ENCODE peak calls at places on chromosomes 7 and 10, in eight cellular contexts. D is ovary, A is fibroblast of pulmonary artery, W is lower lobe of right lung, F is IMR-90, J is stomach, G is AG09309, U is colonic mucosa. H is an unnamed sample.

GRCh38 chr10:52314822-52315552 is 906 bp downstream of the DKK1 start:
- DNase-seq in D (no peak), A (peak; percentile 42), W (no peak), F (peak; percentile 41), J (no peak), G (no peak), U (no peak), H (peak; percentile 54)

GRCh38 chr7:32381024-32381601 is 109.1 kb downstream of the LSM5 start:
- DNase-seq in D (no peak), A (no peak), W (no peak), F (no peak), J (no peak), G (no peak), U (no peak), H (no peak)

GRCh38 chr10:71921319-71922027 is 42.7 kb upstream of the CHST3 start:
- DNase-seq in D (peak; percentile 75), A (peak; percentile 67), W (no peak), F (no peak), J (no peak), G (no peak), U (peak; percentile 61), H (peak; percentile 16)

GRCh38 chr7:23956769-23957556 is 246.9 kb downstream of the STK31 start:
- DNase-seq in D (no peak), A (no peak), W (no peak), F (peak; percentile 6), J (peak; percentile 35), G (no peak), U (no peak), H (no peak)

GRCh38 chr10:127207081-127207480 is 10.7 kb upstream of the INSYN2A start:
- DNase-seq in D (no peak), A (peak; percentile 48), W (no peak), F (no peak), J (no peak), G (no peak), U (no peak), H (peak; percentile 24)

GRCh38 chr7:583410-584121 is 63.9 kb upstream of the PDGFA start:
- DNase-seq in D (no peak), A (no peak), W (no peak), F (no peak), J (no peak), G (no peak), U (no peak), H (no peak)

GRCh38 chr10:127039435-127039834 is 134.2 kb downstream of the DOCK1 start:
- DNase-seq in D (no peak), A (no peak), W (no peak), F (no peak), J (no peak), G (no peak), U (peak; percentile 4), H (no peak)

GRCh38 chr7:80781561-80781979 is 137.3 kb downstream of the SEMA3C start:
- DNase-seq in D (peak; percentile 45), A (peak; percentile 95), W (no peak), F (peak; percentile 71), J (peak; percentile 46), G (peak; percentile 85), U (no peak), H (peak; percentile 94)

GRCh38 chr7:2654059-2654458 is 22.3 kb downstream of the TTYH3 start:
- DNase-seq in D (no peak), A (no peak), W (no peak), F (no peak), J (no peak), G (no peak), U (no peak), H (no peak)

GRCh38 chr10:97685395-97685958 is 1.6 kb downstream of the AVPI1 start:
- DNase-seq in D (no peak), A (peak; percentile 36), W (no peak), F (peak; percentile 58), J (peak; percentile 55), G (no peak), U (peak; percentile 59), H (no peak)

GRCh38 chr10:13740416-13740815 is 153.7 kb downstream of the PRPF18 start:
- DNase-seq in D (no peak), A (no peak), W (no peak), F (no peak), J (no peak), G (no peak), U (no peak), H (no peak)

GRCh38 chr10:117370205-117370604 is 5.0 kb downstream of the PDZD8 start:
- DNase-seq in D (no peak), A (peak; percentile 39), W (no peak), F (peak; percentile 66), J (no peak), G (no peak), U (no peak), H (peak; percentile 37)

GRCh38 chr10:126670056-126670743 is at the start of gene C10orf90:
- DNase-seq in D (no peak), A (no peak), W (no peak), F (no peak), J (no peak), G (no peak), U (no peak), H (no peak)

GRCh38 chr7:12706900-12707536 is 19.6 kb downstream of the ARL4A start:
- DNase-seq in D (no peak), A (peak; percentile 43), W (no peak), F (peak; percentile 84), J (no peak), G (no peak), U (no peak), H (peak; percentile 71)

DNA sequence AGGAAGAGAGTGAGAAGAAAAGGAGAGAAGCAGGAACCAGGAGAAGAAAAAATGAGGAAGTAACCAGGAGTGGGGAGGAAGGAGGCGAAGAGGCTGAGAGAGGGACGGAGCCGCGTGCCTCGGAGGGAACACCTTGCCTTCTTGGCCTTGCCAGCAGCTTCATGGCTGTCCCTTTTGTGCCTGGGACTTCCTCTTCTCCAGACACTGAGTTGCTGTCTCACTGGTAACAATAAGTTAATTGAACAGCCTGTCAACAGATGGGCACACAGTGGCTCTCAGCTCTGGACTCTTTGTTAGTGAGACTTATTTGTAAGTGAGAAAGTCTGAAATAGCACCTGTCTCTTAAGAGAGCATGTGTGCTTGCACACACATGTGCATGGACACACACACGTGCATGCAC is 83.2 kb downstream of the GATA3 start:
- DNase-seq in D (no peak), A (no peak), W (peak; percentile 55), F (no peak), J (no peak), G (no peak), U (no peak), H (no peak)
- H3K4me3 ChIP-seq in D (no peak overlapping the region), A (no peak overlapping the region), W (peak overlapping the region; percentile 8), F (no peak overlapping the region), J (no peak overlapping the region), G (no peak overlapping the region), U (no peak overlapping the region), H (no peak overlapping the region)

GRCh38 chr7:55133630-55134392 is 115.0 kb downstream of the EGFR start:
- DNase-seq in D (no peak), A (peak; percentile 97), W (no peak), F (peak; percentile 99), J (peak; percentile 51), G (peak; percentile 94), U (no peak), H (peak; percentile 97)
- TF ChIP-seq CTCF in D (no peak), A (no peak), W (no peak), F (peak; percentile 27), J (no peak), G (peak; percentile 18), U (no peak), H (peak; percentile 14)

DNA sequence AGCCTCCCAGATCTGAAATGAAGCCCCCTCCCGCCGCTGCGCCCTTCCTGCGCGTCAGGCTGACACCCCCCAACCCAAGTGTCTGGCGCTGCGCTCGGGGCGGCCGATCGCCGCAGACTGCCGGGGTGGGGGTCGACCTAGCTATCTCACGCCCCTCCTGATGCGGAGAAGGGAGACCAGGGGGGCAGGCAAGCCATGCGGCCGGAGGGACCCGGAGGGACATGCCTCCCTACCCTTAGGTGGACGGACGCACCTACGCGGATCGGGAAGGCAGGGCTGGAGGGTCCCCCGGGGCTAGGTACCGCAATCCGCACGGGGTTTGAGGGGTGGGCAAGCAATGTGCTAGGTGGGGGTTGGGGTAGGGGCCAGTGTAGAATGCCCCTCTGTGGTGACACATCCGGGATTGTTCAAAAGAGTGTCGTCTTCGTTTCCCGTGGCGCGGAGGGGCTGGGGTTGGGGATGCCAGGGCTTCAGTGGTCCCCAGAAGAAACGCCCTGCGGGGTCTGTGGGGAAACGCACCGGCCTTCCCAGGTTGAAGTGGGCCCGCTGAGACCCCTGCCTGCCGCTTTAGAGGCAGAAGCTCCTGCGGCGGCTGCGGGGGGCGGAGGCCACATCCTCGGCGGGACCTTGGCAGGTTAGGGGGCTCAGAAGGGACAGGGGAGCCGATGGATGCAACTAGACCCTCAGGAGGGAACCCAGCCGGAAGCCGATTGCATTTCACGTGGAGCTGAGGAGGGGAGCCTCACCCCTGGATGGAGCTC is 913 bp downstream of the ADCYAP1R1 start:
- DNase-seq in D (no peak), A (no peak), W (no peak), F (no peak), J (no peak), G (no peak), U (no peak), H (no peak)
- H3K4me3 ChIP-seq in D (peak overlapping the region; percentile 36), A (no peak overlapping the region), W (peak overlapping the region; percentile 34), F (no peak overlapping the region), J (peak overlapping the region; percentile 39), G (no peak overlapping the region), U (peak overlapping the region; percentile 7), H (no peak overlapping the region)

GRCh38 chr7:132656846-132657776 is 80.8 kb upstream of the PLXNA4 start:
- DNase-seq in D (no peak), A (peak; percentile 30), W (no peak), F (peak; percentile 2), J (no peak), G (no peak), U (no peak), H (no peak)
- TF ChIP-seq CTCF in D (no peak), A (peak; percentile 57), W (peak; percentile 22), F (peak; percentile 20), J (no peak), G (peak; percentile 46), U (no peak), H (peak; percentile 38)